ENCODE peak calls at places on chromosomes 11 and 22, in ten cellular contexts. Y is right atrium auricular region; D is uterus; S is CD8-positive, alpha-beta T cell; K is suprapubic skin; H is A549; B is OCI-LY7; G is CD8-positive, alpha-beta memory T cell; X is GM23338; A is tibial nerve. C is an unnamed sample. For H3K4me1, the result is how much of the 10 kb centered on the place peaks cover.

GRCh38 chr11:44943118-44943517 is 7.6 kb downstream of the TP53I11 start:
- DNase-seq in Y (no peak), D (no peak), S (no peak), K (no peak), H (no peak), B (peak), G (no peak), X (no peak), A (no peak), C (no peak)

GRCh38 chr11:103851166-103851651 is 185.2 kb upstream of the DDI1 start:
- DNase-seq in Y (no peak), D (no peak), S (no peak), K (no peak), H (no peak), B (no peak), G (no peak), X (no peak), A (no peak), C (peak)

GRCh38 chr11:132312161-132312560 is 941.7 kb downstream of the NTM start:
- DNase-seq in Y (no peak), D (no peak), S (no peak), K (no peak), H (no peak), B (no peak), G (no peak), X (no peak), A (no peak), C (no peak)

GRCh38 chr22:20424553-20424936 is 13.1 kb downstream of the SCARF2 start:
- DNase-seq in Y (no peak), D (no peak), S (no peak), K (no peak), H (no peak), B (no peak), G (no peak), X (no peak), A (no peak), C (no peak)

GRCh38 chr11:125170406-125171031 is 6.0 kb downstream of the PKNOX2 start:
- DNase-seq in Y (peak), D (no peak), S (no peak), K (no peak), H (no peak), B (no peak), G (no peak), X (peak), A (peak), C (no peak)

GRCh38 chr22:44002324-44002723 is 21.8 kb upstream of the PARVB start:
- DNase-seq in Y (no peak), D (no peak), S (no peak), K (no peak), H (no peak), B (no peak), G (no peak), X (no peak), A (no peak), C (no peak)

GRCh38 chr22:30892286-30892685 is 76.3 kb downstream of the MORC2 start:
- DNase-seq in Y (no peak), D (no peak), S (no peak), K (peak), H (no peak), B (no peak), G (no peak), X (no peak), A (no peak), C (no peak)

GRCh38 chr11:72584293-72584921 is 89.8 kb downstream of the PDE2A start:
- DNase-seq in Y (peak), D (no peak), S (peak), K (no peak), H (no peak), B (no peak), G (peak), X (peak), A (peak), C (no peak)

GRCh38 chr11:15839061-15839460 is 517.3 kb downstream of the SOX6 start:
- DNase-seq in Y (no peak), D (no peak), S (no peak), K (no peak), H (no peak), B (no peak), G (no peak), X (no peak), A (no peak), C (no peak)

GRCh38 chr22:36274547-36274946 is 21.6 kb downstream of the APOL1 start:
- DNase-seq in Y (no peak), D (no peak), S (no peak), K (no peak), H (no peak), B (no peak), G (no peak), X (no peak), A (no peak), C (no peak)

GRCh38 chr11:76069061-76069460 is 137.2 kb downstream of the WNT11 start:
- DNase-seq in Y (no peak), D (no peak), S (no peak), K (no peak), H (no peak), B (no peak), G (no peak), X (no peak), A (no peak), C (no peak)

GRCh38 chr11:90836031-90836430 is 613.2 kb upstream of the CHORDC1 start:
- DNase-seq in Y (no peak), D (no peak), S (no peak), K (no peak), H (no peak), B (no peak), G (no peak), X (no peak), A (no peak), C (no peak)

GRCh38 chr11:119474682-119475596 is 52.0 kb upstream of the THY1 start:
- DNase-seq in Y (peak), D (peak), S (peak), K (no peak), H (peak), B (peak), G (peak), X (peak), A (peak), C (no peak)

GRCh38 chr11:124876818-124877630 is 11.8 kb downstream of the ROBO3 start:
- DNase-seq in Y (no peak), D (no peak), S (no peak), K (no peak), H (no peak), B (no peak), G (no peak), X (peak), A (no peak), C (no peak)

GRCh38 chr11:27933992-27934829 is 173.7 kb downstream of the KIF18A start:
- DNase-seq in Y (no peak), D (peak), S (no peak), K (no peak), H (peak), B (no peak), G (no peak), X (peak), A (no peak), C (no peak)

GRCh38 chr11:73072935-73073481 is 69.1 kb downstream of the FCHSD2 start:
- DNase-seq in Y (no peak), D (no peak), S (no peak), K (no peak), H (peak), B (peak), G (no peak), X (no peak), A (no peak), C (no peak)

GRCh38 chr11:15493066-15493465 is 378.3 kb downstream of the INSC start:
- DNase-seq in Y (no peak), D (no peak), S (no peak), K (no peak), H (no peak), B (no peak), G (no peak), X (peak), A (no peak), C (no peak)

GRCh38 chr22:33400061-33400840 is 342.1 kb upstream of the SYN3 start:
- DNase-seq in Y (no peak), D (no peak), S (no peak), K (no peak), H (no peak), B (peak), G (no peak), X (no peak), A (no peak), C (no peak)
- H3K4me1 ChIP-seq in Y (under half), D (under half), S (under half), K (under half), H (under half), B (under half), G (under half), X (under half), A (under half), C (under half)

GRCh38 chr11:116194156-116194904 is 578.5 kb downstream of the BUD13 start:
- DNase-seq in Y (no peak), D (no peak), S (no peak), K (no peak), H (no peak), B (no peak), G (no peak), X (no peak), A (no peak), C (no peak)
- H3K4me3 ChIP-seq in Y (no peak), D (peak), S (no peak), K (peak), H (no peak), B (no peak), G (no peak), X (peak), A (no peak), C (peak)

GRCh38 chr11:10454506-10454901 is 560 bp upstream of the AMPD3 start:
- DNase-seq in Y (no peak), D (no peak), S (no peak), K (no peak), H (no peak), B (no peak), G (no peak), X (no peak), A (no peak), C (no peak)

GRCh38 chr11:10452211-10452767 is 2.8 kb upstream of the AMPD3 start:
- DNase-seq in Y (no peak), D (no peak), S (no peak), K (no peak), H (no peak), B (no peak), G (no peak), X (no peak), A (no peak), C (no peak)

GRCh38 chr11:10454902-10455631 is at the start of gene AMPD3:
- DNase-seq in Y (no peak), D (peak), S (no peak), K (no peak), H (peak), B (peak), G (no peak), X (peak), A (no peak), C (no peak)

GRCh38 chr11:10451399-10452116 is 3.5 kb upstream of the AMPD3 start:
- DNase-seq in Y (no peak), D (no peak), S (no peak), K (no peak), H (no peak), B (peak), G (no peak), X (no peak), A (no peak), C (no peak)

GRCh38 chr11:10453261-10453660 is 1.8 kb upstream of the AMPD3 start:
- DNase-seq in Y (no peak), D (no peak), S (no peak), K (no peak), H (no peak), B (no peak), G (no peak), X (no peak), A (no peak), C (no peak)
- H3K4me1 ChIP-seq in Y (under half), D (under half), S (half or more), K (under half), H (under half), B (under half), G (half or more), X (under half), A (under half), C (under half)

GRCh38 chr11:66072518-66072917 is 2.4 kb downstream of the PACS1 start:
- DNase-seq in Y (peak), D (no peak), S (no peak), K (no peak), H (no peak), B (no peak), G (no peak), X (no peak), A (no peak), C (peak)
- H3K4me3 ChIP-seq in Y (no peak), D (no peak), S (peak), K (no peak), H (peak), B (peak), G (peak), X (no peak), A (no peak), C (no peak)

DNA sequence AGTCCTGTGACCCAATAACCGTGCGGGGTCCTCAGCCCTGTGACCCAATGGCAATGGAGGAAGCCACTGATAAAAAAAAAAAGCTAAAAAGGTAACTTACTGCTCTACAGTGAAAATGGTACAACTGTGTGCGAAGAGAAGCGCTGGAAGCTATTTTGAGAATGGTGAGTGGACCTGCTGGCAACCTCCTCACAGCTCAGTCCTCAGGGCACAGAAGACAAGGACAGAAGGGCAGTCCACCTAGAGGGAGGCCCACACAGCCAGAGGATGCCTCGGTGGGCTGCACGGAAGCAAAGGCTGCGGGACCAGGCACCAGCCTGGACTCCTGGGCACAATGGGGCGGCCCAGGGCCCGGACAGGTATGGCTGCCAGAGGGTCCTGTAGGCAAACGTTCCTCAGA is 35.6 kb downstream of the BRD1 start:
- DNase-seq in Y (no peak), D (no peak), S (no peak), K (no peak), H (no peak), B (no peak), G (no peak), X (no peak), A (no peak), C (no peak)
- H3K4me1 ChIP-seq in Y (half or more), D (under half), S (under half), K (under half), H (under half), B (under half), G (under half), X (under half), A (under half), C (under half)

GRCh38 chr11:69446108-69446507 is 35.4 kb upstream of the LINC01488 start:
- DNase-seq in Y (no peak), D (no peak), S (no peak), K (no peak), H (no peak), B (no peak), G (no peak), X (no peak), A (no peak), C (no peak)

GRCh38 chr11:69443138-69443967 is 38.1 kb upstream of the LINC01488 start:
- DNase-seq in Y (peak), D (peak), S (peak), K (peak), H (peak), B (no peak), G (peak), X (peak), A (peak), C (peak)

GRCh38 chr11:69444381-69445130 is 36.9 kb upstream of the LINC01488 start:
- DNase-seq in Y (peak), D (peak), S (no peak), K (no peak), H (peak), B (no peak), G (no peak), X (peak), A (peak), C (peak)

GRCh38 chr11:69443968-69444364 is 37.5 kb upstream of the LINC01488 start:
- DNase-seq in Y (peak), D (no peak), S (no peak), K (no peak), H (no peak), B (no peak), G (no peak), X (no peak), A (no peak), C (no peak)

DNA sequence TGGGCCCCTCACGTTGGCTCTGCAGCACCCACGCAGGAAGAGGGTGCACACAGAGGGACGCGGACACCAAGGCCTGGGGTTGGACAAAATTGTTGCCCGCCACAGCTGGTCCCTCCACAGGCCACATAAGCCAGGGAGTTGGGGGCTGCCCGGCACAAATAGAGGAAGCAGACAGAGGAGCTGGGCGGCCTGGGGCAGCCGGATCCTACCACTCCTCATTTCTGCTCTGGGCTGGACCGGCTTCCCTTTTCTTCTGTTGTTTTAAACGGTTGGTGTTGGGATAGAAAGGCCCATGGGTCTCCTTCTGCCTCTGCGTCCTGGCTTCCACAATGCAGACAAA is 36.4 kb upstream of the LINC01488 start:
- DNase-seq in Y (no peak), D (no peak), S (no peak), K (no peak), H (no peak), B (no peak), G (no peak), X (no peak), A (no peak), C (no peak)
- H3K4me3 ChIP-seq in Y (no peak), D (no peak), S (no peak), K (no peak), H (no peak), B (no peak), G (no peak), X (no peak), A (no peak), C (peak)